ENCODE peak calls at places on chromosomes 1 and 21, in six cellular contexts. B is A549, Q is endothelial cell of umbilical vein, Y is HepG2, R is K562, U is GM12878. W is an unnamed sample.

GRCh38 chr1:233433436-233434213 is 106.1 kb downstream of the MAP3K21 start:
- DNase-seq in Y (no peak), B (no peak), R (no peak), Q (no peak), U (no peak), W (no peak)

GRCh38 chr1:225911207-225912130 is 12.6 kb downstream of the PYCR2 start:
- DNase-seq in R (peak), U (no peak), Q (peak), Y (peak), B (peak), W (no peak)

GRCh38 chr1:40612345-40612831 is 53.1 kb downstream of the RIMS3 start:
- DNase-seq in Y (peak), Q (peak), R (peak), B (peak), U (peak), W (peak)

GRCh38 chr1:25565188-25565591 is 21.8 kb downstream of the LDLRAP1 start:
- DNase-seq in Y (no peak), R (no peak), Q (no peak), B (no peak), U (no peak), W (no peak)

GRCh38 chr1:160144921-160145320 is 6.5 kb upstream of the ATP1A4 start:
- DNase-seq in Y (no peak), R (no peak), U (no peak), B (no peak), Q (no peak), W (no peak)

GRCh38 chr1:176656257-176656995 is 193.5 kb downstream of the PAPPA2 start:
- DNase-seq in B (no peak), U (no peak), Y (no peak), Q (no peak), R (no peak), W (no peak)

GRCh38 chr1:221961532-221962292 is 219.8 kb upstream of the DUSP10 start:
- DNase-seq in Q (no peak), Y (peak), U (peak), B (no peak), R (peak), W (peak)

GRCh38 chr1:117605164-117605810 is 561 bp upstream of the TENT5C start:
- DNase-seq in R (no peak), Q (no peak), Y (peak), B (no peak), U (no peak), W (no peak)

GRCh38 chr1:167794043-167794442 is 72.3 kb downstream of the MPZL1 start:
- DNase-seq in R (no peak), Y (no peak), U (no peak), Q (no peak), B (no peak), W (no peak)

DNA sequence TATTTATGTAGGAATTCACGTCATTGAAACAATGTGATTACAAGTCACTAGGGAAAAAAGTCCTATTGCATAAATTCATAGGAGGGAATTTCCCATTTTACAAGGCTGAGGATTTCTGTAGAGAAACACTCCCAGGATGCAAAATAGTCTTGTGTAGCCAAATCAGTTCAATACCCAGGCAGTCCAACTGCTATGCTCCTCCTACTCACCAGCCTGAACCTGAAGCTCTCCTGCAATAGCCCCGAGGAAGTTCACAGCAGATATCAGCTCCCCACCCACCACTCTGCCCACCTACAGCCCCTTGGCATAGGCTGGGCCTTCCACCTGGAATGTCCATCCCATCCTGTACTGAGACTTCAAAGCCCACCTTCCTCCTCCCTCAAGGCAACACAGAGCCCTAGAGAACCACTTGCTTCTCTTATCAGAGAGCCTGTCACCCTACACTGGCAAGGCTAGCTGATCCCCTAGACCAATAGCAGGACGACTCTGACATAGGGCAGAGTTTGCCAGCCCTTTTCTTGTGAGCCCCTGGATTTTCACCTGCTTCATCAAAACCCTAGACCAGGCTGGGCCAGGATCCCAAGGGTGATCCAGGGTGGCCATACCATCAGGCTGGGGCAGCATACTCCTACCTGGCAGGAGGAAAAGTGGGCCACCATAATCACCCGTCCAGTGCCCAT is 1.5 kb downstream of the LSS start:
- DNase-seq in U (peak), R (no peak), Y (no peak), B (no peak), Q (no peak), W (peak)
- TF ChIP-seq POLR2A in U (no peak), R (no peak), Y (no peak), B (no peak), Q (no peak), W (no peak)

GRCh38 chr21:44654576-44654950 is at the start of gene KRTAP12-4:
- DNase-seq in B (no peak), R (no peak), U (no peak), Y (no peak), Q (no peak), W (no peak)

GRCh38 chr21:44658511-44658910 is 779 bp downstream of the KRTAP12-3 start:
- DNase-seq in B (no peak), Y (no peak), Q (no peak), U (no peak), R (no peak), W (peak)

GRCh38 chr21:44656868-44657267 is 864 bp upstream of the KRTAP12-3 start:
- DNase-seq in Q (no peak), R (no peak), Y (no peak), U (no peak), B (no peak), W (no peak)

GRCh38 chr21:44657635-44658183 is at the start of gene KRTAP12-3:
- DNase-seq in U (no peak), B (no peak), R (no peak), Q (no peak), Y (no peak), W (no peak)

GRCh38 chr21:44658913-44659595 is 1.3 kb downstream of the KRTAP12-3 start:
- DNase-seq in B (no peak), Q (no peak), R (no peak), Y (no peak), U (no peak), W (peak)
- TF ChIP-seq MYC in B (no peak), Q (no peak), R (no peak), Y (no peak), U (no peak), W (no peak)

DNA sequence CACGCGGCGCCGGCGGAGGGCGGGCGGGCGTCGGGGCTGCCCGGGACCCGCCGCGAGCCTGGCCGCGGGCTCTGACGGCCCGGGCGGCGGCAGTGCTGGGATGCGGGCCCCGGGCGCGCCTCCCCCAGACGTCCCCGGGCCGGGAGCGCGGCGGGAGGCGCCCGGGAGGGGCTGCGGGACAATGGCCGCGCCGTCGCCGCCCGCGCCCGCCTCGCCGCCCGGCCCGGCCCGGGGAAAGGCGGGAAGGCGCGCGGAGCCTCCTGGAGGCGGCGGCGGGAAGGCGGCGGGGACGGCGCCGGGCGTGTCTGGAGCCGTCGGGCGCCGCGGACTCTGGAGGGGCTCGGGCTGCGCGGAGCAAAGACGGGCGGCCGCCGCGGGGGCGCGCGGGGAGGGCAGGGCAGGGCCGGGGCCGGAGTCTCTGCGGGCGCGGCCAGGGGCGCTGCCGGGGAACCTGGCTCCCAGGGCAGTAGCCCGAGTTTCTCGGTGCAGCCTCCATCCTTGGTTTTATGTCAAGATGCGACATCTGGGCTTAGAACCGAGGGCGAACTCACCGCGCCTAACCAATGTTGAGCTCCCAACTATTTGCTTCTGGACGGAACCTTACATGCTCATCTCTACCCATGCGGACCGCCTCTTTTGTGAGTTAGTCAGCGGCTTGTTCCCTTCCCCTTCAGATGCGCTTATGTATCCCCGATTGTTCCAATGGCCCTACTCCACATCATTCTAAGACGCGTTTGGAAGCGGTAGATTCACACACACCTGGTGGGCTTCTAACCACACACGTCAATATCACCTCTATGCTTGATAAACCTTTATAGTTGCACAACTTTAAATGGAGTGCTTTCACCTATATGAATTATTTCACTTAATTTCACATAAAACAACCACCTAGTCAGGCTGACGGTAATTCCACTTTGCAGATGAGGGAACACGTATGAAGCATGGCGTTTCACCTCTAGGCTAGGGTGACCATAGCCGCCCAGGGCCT is 651 bp downstream of the ZBTB8A start:
- DNase-seq in Y (no peak), R (peak), B (peak), U (no peak), Q (peak), W (peak)
- TF ChIP-seq POLR2A in Y (no peak), R (no peak), B (no peak), U (no peak), Q (peak), W (no peak)

GRCh38 chr1:29120955-29121485 is 2.7 kb downstream of the TMEM200B start:
- DNase-seq in U (no peak), Q (peak), B (peak), Y (no peak), R (no peak), W (peak)
- TF ChIP-seq MYC in U (no peak), Q (no peak), B (no peak), Y (no peak), R (no peak), W (no peak)

DNA sequence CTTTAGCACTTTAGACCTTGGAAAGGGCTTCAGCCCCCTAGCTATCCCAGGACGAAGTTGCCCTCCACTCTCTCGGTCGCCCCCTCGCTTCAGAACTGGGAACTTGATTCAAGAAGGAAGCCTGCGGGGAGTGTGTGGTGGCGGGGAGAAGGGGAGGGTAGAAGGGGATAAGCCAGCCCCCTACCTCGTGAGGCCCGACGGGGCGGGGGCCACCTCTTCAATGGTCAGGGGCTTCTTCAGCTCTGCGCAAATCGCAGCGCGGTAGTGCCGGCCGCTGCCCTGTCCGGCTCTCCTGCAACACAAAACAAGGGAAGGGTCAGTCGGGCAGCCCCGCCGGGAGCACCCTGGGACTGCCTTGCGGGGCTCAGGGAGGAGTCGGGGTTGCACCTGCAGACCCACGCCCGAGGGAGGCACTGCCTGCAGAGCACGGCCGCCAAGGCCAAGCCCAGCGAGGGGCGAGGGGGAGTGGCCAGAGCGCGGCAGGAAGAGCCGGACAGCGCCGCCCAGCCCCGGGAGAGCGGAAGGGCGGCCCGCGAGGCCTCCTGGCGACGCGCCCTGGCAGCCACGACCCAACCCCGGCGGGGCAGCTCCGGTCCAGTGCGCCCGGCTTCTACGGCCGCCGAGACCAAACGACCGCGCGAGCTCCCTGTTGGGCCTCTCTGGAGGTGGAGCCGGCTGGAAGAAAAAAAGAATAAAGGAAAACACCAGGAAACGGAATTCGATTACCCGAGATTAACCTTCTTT is 56.2 kb upstream of the RASAL2 start:
- DNase-seq in R (peak), B (peak), Q (peak), Y (peak), U (no peak), W (peak)
- TF ChIP-seq POLR2A in R (no peak), B (peak), Q (peak), Y (no peak), U (no peak), W (no peak)